ENCODE peak calls at places on chromosomes 11 and 22, in nine cellular contexts. I, E, G, N, T, S, R, Y and C are unnamed samples.

GRCh38 chr11:92854162-92854561 is 115.3 kb upstream of the MTNR1B start:
- DNase-seq in G (no peak), Y (no peak), E (no peak), S (no peak), T (no peak), I (no peak), N (no peak), R (no peak), C (no peak)

GRCh38 chr11:126440792-126441514 is 85.5 kb downstream of the ST3GAL4 start:
- DNase-seq in E (peak; percentile 79), R (peak; percentile 86), T (no peak), S (peak; percentile 74), Y (peak; percentile 59), I (peak; percentile 60), G (peak; percentile 70), N (no peak), C (peak; percentile 49)

GRCh38 chr11:29173660-29174062 is 843.2 kb downstream of the KCNA4 start:
- DNase-seq in S (peak; percentile 83), G (no peak), Y (peak; percentile 99), R (no peak), N (no peak), I (no peak), E (peak; percentile 18), T (no peak), C (peak; percentile 73)

GRCh38 chr22:17882727-17883126 is 108.5 kb upstream of the BID start:
- DNase-seq in G (no peak), I (no peak), N (no peak), T (no peak), R (no peak), Y (no peak), S (no peak), E (no peak), C (no peak)

GRCh38 chr11:20087118-20087521 is 73.2 kb downstream of the DBX1 start:
- DNase-seq in N (no peak), I (no peak), G (no peak), R (no peak), T (no peak), Y (peak; percentile 76), S (peak; percentile 27), E (no peak), C (no peak)

GRCh38 chr11:58192229-58192628 is 3.4 kb downstream of the OR9Q2 start:
- DNase-seq in E (no peak), T (no peak), G (no peak), Y (no peak), N (no peak), R (no peak), S (no peak), I (no peak), C (no peak)

GRCh38 chr11:65380460-65381126 is 1.9 kb downstream of the SLC25A45 start:
- DNase-seq in N (no peak), R (no peak), S (no peak), I (no peak), G (no peak), Y (no peak), T (no peak), E (no peak), C (no peak)

GRCh38 chr11:111514216-111515031 is at the start of gene HOATZ:
- DNase-seq in E (no peak), N (no peak), S (peak; percentile 18), T (no peak), G (no peak), I (no peak), R (no peak), Y (no peak), C (no peak)

GRCh38 chr11:64285885-64286800 is 495 bp downstream of the GPR137 start:
- DNase-seq in Y (no peak), N (no peak), I (no peak), R (no peak), T (no peak), E (peak; percentile 65), G (no peak), S (no peak), C (no peak)

GRCh38 chr11:19253817-19254216 is 13.1 kb upstream of the E2F8 start:
- DNase-seq in R (no peak), Y (no peak), T (no peak), G (no peak), S (no peak), E (no peak), N (no peak), I (no peak), C (no peak)

GRCh38 chr11:35714882-35715612 is 52.5 kb downstream of the TRIM44 start:
- DNase-seq in I (no peak), N (no peak), T (peak; percentile 41), R (no peak), S (peak; percentile 75), E (no peak), Y (peak; percentile 76), G (no peak), C (peak; percentile 32)

GRCh38 chr11:27468209-27468608 is 4.4 kb downstream of the LGR4 start:
- DNase-seq in Y (peak; percentile 53), N (no peak), R (no peak), G (no peak), E (no peak), I (no peak), T (no peak), S (peak; percentile 92), C (peak; percentile 92)

GRCh38 chr22:41683616-41684015 is 5.1 kb downstream of the SNU13 start:
- DNase-seq in N (no peak), S (peak; percentile 25), Y (no peak), I (no peak), R (no peak), T (no peak), G (no peak), E (no peak), C (peak; percentile 20)

GRCh38 chr11:8267831-8268529 is 4.3 kb upstream of the LMO1 start:
- DNase-seq in T (no peak), Y (no peak), I (no peak), G (peak; percentile 19), S (no peak), N (no peak), R (peak; percentile 44), E (peak; percentile 67), C (no peak)

GRCh38 chr11:18791175-18792065 is at the start of gene PTPN5:
- DNase-seq in R (no peak), E (no peak), N (peak; percentile 54), Y (no peak), I (no peak), G (no peak), T (no peak), S (peak; percentile 5), C (peak; percentile 14)

GRCh38 chr11:15764948-15765347 is 591.4 kb downstream of the SOX6 start:
- DNase-seq in S (no peak), R (no peak), I (no peak), T (no peak), N (no peak), Y (no peak), E (no peak), G (no peak), C (peak; percentile 79)

GRCh38 chr11:31809857-31810778 is 1.0 kb downstream of the PAX6 start:
- DNase-seq in G (no peak), I (no peak), Y (peak; percentile 28), N (no peak), R (peak; percentile 61), T (no peak), S (peak; percentile 58), E (peak; percentile 51), C (peak; percentile 63)

GRCh38 chr11:1938343-1939005 is 8.7 kb upstream of the MRPL23 start:
- DNase-seq in Y (no peak), S (no peak), T (no peak), G (no peak), E (no peak), N (no peak), R (peak; percentile 47), I (no peak), C (no peak)

GRCh38 chr11:5620606-5621521 is 3.9 kb upstream of the TRIM34 start:
- DNase-seq in T (no peak), R (no peak), S (peak; percentile 91), G (no peak), E (peak; percentile 80), Y (peak; percentile 95), N (no peak), I (no peak), C (peak; percentile 84)

GRCh38 chr11:134047586-134047999 is 21.3 kb upstream of the JAM3 start:
- DNase-seq in G (no peak), E (no peak), S (peak; percentile 95), N (peak; percentile 96), I (no peak), T (no peak), Y (peak; percentile 90), R (peak; percentile 95), C (peak; percentile 73)

GRCh38 chr11:2527621-2528291 is 82.9 kb downstream of the KCNQ1 start:
- DNase-seq in Y (no peak), T (no peak), N (peak; percentile 69), R (peak; percentile 62), E (no peak), S (no peak), I (no peak), G (no peak), C (no peak)

GRCh38 chr11:61509058-61510029 is 795 bp downstream of the LRRC10B start:
- DNase-seq in S (peak; percentile 67), I (no peak), N (no peak), T (peak; percentile 29), R (peak; percentile 74), E (peak; percentile 79), Y (peak; percentile 69), G (peak; percentile 51), C (peak; percentile 84)
- H3K4me3 ChIP-seq in S (peak overlapping the region; percentile 26), I (no peak overlapping the region), N (peak overlapping the region; percentile 68), T (peak overlapping the region; percentile 23), R (peak overlapping the region; percentile 4), E (peak overlapping the region; percentile 44), Y (no peak overlapping the region), G (peak overlapping the region; percentile 39), C (no peak overlapping the region)

DNA sequence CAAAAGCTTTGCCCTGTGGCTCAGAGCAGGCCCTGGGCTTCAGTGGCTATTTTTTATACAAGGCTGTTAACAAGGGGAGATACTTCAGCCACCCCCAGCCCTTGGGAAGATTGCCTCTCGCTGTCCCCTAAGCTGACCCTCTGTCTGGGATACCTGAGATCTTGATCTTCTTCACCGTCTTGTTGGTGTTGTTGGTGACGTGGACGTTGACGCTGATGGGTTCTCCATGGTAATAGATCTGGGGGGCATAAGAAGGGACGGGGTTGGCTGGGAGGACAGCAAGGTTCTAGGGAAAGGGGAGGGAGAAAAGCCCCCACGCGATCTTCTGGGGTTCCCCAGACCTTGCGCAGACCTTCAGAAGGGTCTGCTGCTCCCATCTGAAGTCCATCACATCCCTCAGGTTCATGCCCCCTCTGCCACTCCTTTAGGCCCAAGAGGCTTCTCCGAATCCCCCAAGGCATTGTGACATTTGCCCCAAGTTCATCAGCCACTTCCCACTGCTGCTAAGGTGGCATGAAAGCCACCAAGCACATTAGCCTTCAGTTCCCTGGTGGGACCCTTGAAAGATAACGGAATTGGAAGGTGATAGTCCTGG is 36.7 kb downstream of the TPBGL start:
- DNase-seq in G (no peak), Y (no peak), I (no peak), T (no peak), N (no peak), E (no peak), S (no peak), R (peak; percentile 50), C (no peak)
- H3K4me3 ChIP-seq in G (peak overlapping the region; percentile 31), Y (no peak overlapping the region), I (no peak overlapping the region), T (no peak overlapping the region), N (no peak overlapping the region), E (no peak overlapping the region), S (no peak overlapping the region), R (no peak overlapping the region), C (no peak overlapping the region)

GRCh38 chr11:102489469-102490145 is 37.0 kb upstream of the TMEM123 start:
- DNase-seq in G (no peak), S (no peak), T (no peak), E (no peak), Y (no peak), N (no peak), R (no peak), I (no peak), C (no peak)
- H3K4me3 ChIP-seq in G (no peak overlapping the region), S (no peak overlapping the region), T (no peak overlapping the region), E (no peak overlapping the region), Y (no peak overlapping the region), N (no peak overlapping the region), R (no peak overlapping the region), I (no peak overlapping the region), C (no peak overlapping the region)

GRCh38 chr11:22454461-22454860 is 116.3 kb downstream of the SLC17A6 start:
- DNase-seq in S (no peak), I (no peak), T (no peak), E (no peak), R (no peak), N (no peak), G (no peak), Y (peak; percentile 42), C (no peak)
- H3K4me3 ChIP-seq in S (no peak overlapping the region), I (no peak overlapping the region), T (no peak overlapping the region), E (no peak overlapping the region), R (no peak overlapping the region), N (no peak overlapping the region), G (no peak overlapping the region), Y (no peak overlapping the region), C (no peak overlapping the region)